ENCODE peak calls at places on chromosomes 16 and 17, in five cellular contexts. W, P, O, T and Q are unnamed samples.

GRCh38 chr17:21674242-21674731 is 18.0 kb upstream of the KCNJ18 start:
- DNase-seq in W (no peak), P (no peak), O (no peak), T (no peak), Q (no peak)

GRCh38 chr17:48505788-48506187 is 25.0 kb downstream of the HOXB1 start:
- DNase-seq in W (peak; percentile 96), P (peak; percentile 76), O (peak; percentile 83), T (no peak), Q (peak; percentile 58)

GRCh38 chr16:70390774-70391173 is 44.1 kb downstream of the DDX19A start:
- DNase-seq in W (no peak), P (no peak), O (no peak), T (no peak), Q (no peak)

GRCh38 chr17:80035937-80036714 is at the start of gene CCDC40:
- DNase-seq in W (peak; percentile 69), P (peak; percentile 70), O (no peak), T (peak; percentile 74), Q (no peak)

GRCh38 chr17:67279115-67279514 is 34.1 kb upstream of the HELZ start:
- DNase-seq in W (no peak), P (no peak), O (no peak), T (no peak), Q (no peak)

GRCh38 chr16:26071383-26071782 is 379.6 kb downstream of the HS3ST4 start:
- DNase-seq in W (no peak), P (no peak), O (no peak), T (no peak), Q (no peak)

GRCh38 chr17:48841395-48841831 is 10.6 kb downstream of the CALCOCO2 start:
- DNase-seq in W (peak; percentile 86), P (peak; percentile 72), O (no peak), T (peak; percentile 75), Q (peak; percentile 24)

GRCh38 chr16:47888142-47888541 is 267.7 kb downstream of the ABCC12 start:
- DNase-seq in W (peak; percentile 51), P (peak; percentile 42), O (peak; percentile 51), T (no peak), Q (peak; percentile 37)

GRCh38 chr17:5422505-5422904 is 2.5 kb downstream of the RPAIN start:
- DNase-seq in W (peak; percentile 81), P (peak; percentile 68), O (peak; percentile 53), T (no peak), Q (peak; percentile 45)

GRCh38 chr16:85584192-85584757 is 28.8 kb upstream of the GSE1 start:
- DNase-seq in W (no peak), P (no peak), O (no peak), T (no peak), Q (no peak)

GRCh38 chr16:12146966-12147365 is 170.4 kb downstream of the SNX29 start:
- DNase-seq in W (no peak), P (no peak), O (no peak), T (no peak), Q (no peak)

GRCh38 chr17:78387982-78388941 is 9.8 kb downstream of the PGS1 start:
- DNase-seq in W (no peak), P (peak; percentile 24), O (no peak), T (no peak), Q (no peak)

GRCh38 chr16:47568355-47568754 is 107.2 kb downstream of the PHKB start:
- DNase-seq in W (no peak), P (no peak), O (no peak), T (no peak), Q (no peak)

GRCh38 chr17:81520021-81520894 is 7.7 kb upstream of the ACTG1 start:
- DNase-seq in W (no peak), P (no peak), O (no peak), T (no peak), Q (no peak)

GRCh38 chr17:28133562-28133970 is 91.1 kb downstream of the NLK start:
- DNase-seq in W (peak; percentile 82), P (peak; percentile 49), O (peak; percentile 14), T (no peak), Q (peak; percentile 24)

GRCh38 chr17:39607057-39607850 is 466 bp downstream of the NEUROD2 start:
- DNase-seq in W (no peak), P (no peak), O (no peak), T (no peak), Q (no peak)

GRCh38 chr17:69492410-69493071 is 78.0 kb downstream of the MAP2K6 start:
- DNase-seq in W (peak; percentile 61), P (peak; percentile 68), O (peak; percentile 50), T (no peak), Q (no peak)

GRCh38 chr16:56423584-56424403 is 1.6 kb downstream of the AMFR start:
- DNase-seq in W (no peak), P (no peak), O (no peak), T (no peak), Q (no peak)

GRCh38 chr17:17146791-17147406 is 59.2 kb downstream of the PLD6 start:
- DNase-seq in W (no peak), P (no peak), O (no peak), T (no peak), Q (no peak)

DNA sequence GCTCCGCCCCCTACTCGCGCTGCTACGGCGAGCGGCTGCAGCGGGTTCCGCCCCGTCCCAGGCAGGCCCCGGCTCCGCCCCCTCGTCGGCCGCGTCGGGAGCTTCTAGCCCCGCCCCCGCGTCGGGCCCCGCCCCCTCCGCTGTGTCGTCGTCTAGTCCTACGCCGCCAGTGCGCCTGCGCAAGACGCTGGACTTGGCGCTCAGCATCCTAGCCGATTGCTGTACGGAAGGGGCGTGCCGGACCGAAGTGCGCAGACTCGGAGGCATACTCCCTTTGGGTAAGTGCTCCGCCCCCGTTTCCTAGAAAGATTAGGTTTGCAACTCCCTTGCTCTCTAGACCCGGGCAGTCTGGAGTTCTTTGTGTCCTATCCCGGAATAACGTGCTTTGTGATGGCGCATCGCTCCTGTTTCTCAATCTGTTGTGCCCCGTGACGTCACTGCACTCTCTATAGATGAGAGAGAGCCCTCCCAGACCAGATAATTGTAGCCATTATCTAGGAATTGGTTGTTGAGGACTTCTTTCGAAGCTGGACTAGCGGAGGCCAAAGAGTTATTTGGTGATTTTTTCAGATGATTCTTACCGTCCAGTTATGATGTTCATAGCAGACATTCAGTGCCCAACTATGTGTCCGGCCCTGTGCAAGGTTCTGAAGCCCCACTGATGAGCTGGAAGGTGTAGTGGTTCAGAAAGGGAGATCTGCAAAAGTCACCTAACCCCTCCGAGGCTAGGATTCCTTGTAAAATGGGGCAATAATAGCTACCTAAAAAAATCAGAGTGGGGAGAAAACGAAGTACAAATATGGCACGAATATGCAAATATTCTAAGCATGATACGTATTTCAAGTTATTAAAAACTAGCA is 651 bp downstream of the ARMC5 start:
- DNase-seq in W (peak; percentile 100), P (peak; percentile 99), O (peak; percentile 97), T (peak; percentile 99), Q (peak; percentile 90)
- H3K4me3 ChIP-seq in W (peak overlapping the region; percentile 81), P (peak overlapping the region; percentile 79), O (peak overlapping the region; percentile 61), T (peak overlapping the region; percentile 96), Q (peak overlapping the region; percentile 64)

GRCh38 chr17:61416540-61417363 is 17.1 kb downstream of the TBX2 start:
- DNase-seq in W (peak; percentile 89), P (peak; percentile 89), O (peak; percentile 47), T (peak; percentile 77), Q (no peak)
- H3K4me3 ChIP-seq in W (peak overlapping the region; percentile 32), P (peak overlapping the region; percentile 9), O (no peak overlapping the region), T (no peak overlapping the region), Q (peak overlapping the region; percentile 23)

GRCh38 chr17:41547378-41547841 is 19.3 kb upstream of the KRT19 start:
- DNase-seq in W (no peak), P (no peak), O (no peak), T (no peak), Q (no peak)
- H3K4me3 ChIP-seq in W (no peak overlapping the region), P (no peak overlapping the region), O (no peak overlapping the region), T (no peak overlapping the region), Q (no peak overlapping the region)

GRCh38 chr17:9241371-9241712 is 220.0 kb downstream of the NTN1 start:
- DNase-seq in W (no peak), P (no peak), O (no peak), T (no peak), Q (no peak)

GRCh38 chr17:9242497-9242881 is 221.2 kb downstream of the NTN1 start:
- DNase-seq in W (no peak), P (no peak), O (no peak), T (no peak), Q (no peak)

GRCh38 chr17:9241774-9242496 is 220.6 kb downstream of the NTN1 start:
- DNase-seq in W (no peak), P (no peak), O (no peak), T (no peak), Q (no peak)

GRCh38 chr17:9242983-9243382 is 221.7 kb downstream of the NTN1 start:
- DNase-seq in W (no peak), P (no peak), O (no peak), T (no peak), Q (no peak)

DNA sequence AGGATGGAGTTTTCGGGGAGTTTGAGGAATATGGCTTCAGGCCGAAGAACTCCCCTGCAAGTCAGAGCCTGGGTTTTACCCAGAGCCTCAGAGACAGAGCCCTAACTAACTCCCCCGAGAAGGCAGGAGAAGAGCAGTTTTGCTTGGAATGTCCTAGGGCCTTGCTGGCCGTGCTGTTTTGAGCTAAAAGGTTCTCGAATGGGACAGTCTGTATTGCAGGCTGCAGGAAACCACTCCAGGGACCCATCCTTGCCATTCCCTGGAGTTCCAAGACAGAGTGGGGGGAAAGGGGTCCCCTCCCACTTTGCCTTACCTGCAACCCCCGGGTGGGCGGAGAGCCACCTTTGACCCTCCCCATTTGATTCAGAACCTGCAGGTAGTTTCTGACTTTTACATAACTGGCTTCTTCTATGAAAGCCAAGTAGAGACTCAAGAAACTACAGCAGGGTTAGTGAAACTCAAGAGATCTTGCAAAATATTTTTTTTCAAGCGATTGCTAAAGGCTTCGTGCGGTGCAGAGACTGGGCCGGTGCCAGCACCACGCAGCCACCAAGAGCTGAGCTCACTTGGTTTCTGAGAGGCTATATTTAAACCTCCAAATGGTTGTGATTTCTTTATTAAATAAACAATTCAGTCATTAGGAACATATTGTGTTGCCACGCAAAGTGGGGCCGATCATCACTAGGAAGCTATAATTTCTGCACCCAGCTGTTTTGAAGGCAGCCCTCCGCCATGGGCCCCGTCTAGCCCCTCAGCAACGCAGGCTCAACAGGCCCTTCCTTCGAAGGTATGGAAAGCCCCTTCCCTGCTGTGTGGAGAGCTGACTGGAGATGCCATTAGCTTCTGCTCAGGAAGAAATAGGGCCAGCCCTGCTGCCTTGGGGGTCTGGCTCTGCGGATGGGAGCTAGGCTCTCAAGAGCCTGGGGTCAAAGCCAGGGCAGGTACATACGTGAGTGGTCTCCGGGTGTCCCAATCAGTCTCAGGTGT is 223.0 kb downstream of the NTN1 start:
- DNase-seq in W (peak; percentile 53), P (peak; percentile 84), O (no peak), T (no peak), Q (peak; percentile 49)
- H3K4me3 ChIP-seq in W (no peak overlapping the region), P (no peak overlapping the region), O (no peak overlapping the region), T (no peak overlapping the region), Q (no peak overlapping the region)

GRCh38 chr16:583470-583814 is 6.4 kb upstream of the RAB40C start:
- DNase-seq in W (no peak), P (no peak), O (no peak), T (no peak), Q (no peak)
- H3K4me3 ChIP-seq in W (no peak overlapping the region), P (no peak overlapping the region), O (no peak overlapping the region), T (no peak overlapping the region), Q (no peak overlapping the region)